ENCODE peak calls at places on chromosomes 16 and 17, in six cellular contexts. C is K562, N is GM12891, P is HepG2, B is GM12878, L is H1. I is an unnamed sample.

GRCh38 chr17:20986767-20987510 is 55.9 kb downstream of the USP22 start:
- DNase-seq in N (no peak), B (no peak), L (no peak), P (no peak), C (no peak), I (no peak)

GRCh38 chr17:77308768-77309726 is 168.3 kb downstream of the SEC14L1 start:
- DNase-seq in B (no peak), N (no peak), C (no peak), P (no peak), L (no peak), I (no peak)

GRCh38 chr17:35761601-35762000 is 914 bp downstream of the C17orf50 start:
- DNase-seq in P (peak), N (no peak), C (no peak), B (no peak), L (no peak), I (no peak)

GRCh38 chr17:75822800-75823166 is 21.4 kb downstream of the UNC13D start:
- DNase-seq in B (no peak), N (no peak), C (no peak), L (no peak), P (no peak), I (no peak)

GRCh38 chr16:60203525-60204124 is 1469.5 kb upstream of the GOT2 start:
- DNase-seq in L (no peak), P (no peak), N (no peak), C (no peak), B (no peak), I (no peak)

GRCh38 chr17:82301916-82302497 is 15.4 kb downstream of the CD7 start:
- DNase-seq in L (no peak), B (peak), N (peak), P (no peak), C (no peak), I (no peak)

GRCh38 chr16:28974437-28975157 is at the start of gene SPNS1:
- DNase-seq in P (peak), C (peak), L (peak), N (peak), B (peak), I (peak)

GRCh38 chr16:24995033-24995432 is 20.1 kb downstream of the ARHGAP17 start:
- DNase-seq in P (no peak), C (no peak), L (no peak), B (no peak), N (no peak), I (no peak)

GRCh38 chr17:53390575-53390974 is 432.2 kb upstream of the KIF2B start:
- DNase-seq in P (no peak), C (no peak), L (no peak), B (no peak), N (no peak), I (no peak)

GRCh38 chr17:44940321-44940720 is 7.3 kb downstream of the KIF18B start:
- DNase-seq in C (no peak), L (no peak), P (peak), B (no peak), N (no peak), I (no peak)

GRCh38 chr17:16339959-16340358 is 13.3 kb downstream of the CENPV start:
- DNase-seq in P (peak), N (no peak), L (no peak), B (no peak), C (no peak), I (no peak)

GRCh38 chr16:973366-973765 is 2.6 kb upstream of the LMF1 start:
- DNase-seq in L (no peak), C (no peak), B (no peak), N (no peak), P (no peak), I (no peak)

GRCh38 chr17:4721203-4722135 is 9.8 kb upstream of the MED11 start:
- DNase-seq in C (peak), N (no peak), P (peak), B (no peak), L (no peak), I (no peak)

GRCh38 chr17:80101946-80102706 is 745 bp downstream of the GAA start:
- DNase-seq in B (no peak), L (no peak), P (peak), C (peak), N (no peak), I (no peak)

GRCh38 chr16:58883131-58883530 is 149.0 kb upstream of the GOT2 start:
- DNase-seq in L (no peak), B (no peak), P (no peak), C (no peak), N (no peak), I (no peak)

GRCh38 chr17:78925662-78926555 is 722 bp upstream of the TIMP2 start:
- DNase-seq in L (no peak), N (no peak), P (peak), C (no peak), B (no peak), I (no peak)

GRCh38 chr17:79338589-79338988 is 264.0 kb downstream of the ENGASE start:
- DNase-seq in N (no peak), B (no peak), L (no peak), P (no peak), C (no peak), I (no peak)

GRCh38 chr16:4852221-4852872 is 5.1 kb downstream of the UBN1 start:
- DNase-seq in P (no peak), N (no peak), C (peak), L (no peak), B (no peak), I (no peak)

GRCh38 chr17:518047-518735 is 165.6 kb upstream of the RPH3AL start:
- DNase-seq in C (no peak), L (no peak), P (no peak), N (no peak), B (no peak), I (no peak)

GRCh38 chr17:49557204-49558024 is 18.3 kb upstream of the NXPH3 start:
- DNase-seq in P (peak), B (no peak), C (peak), L (no peak), N (no peak), I (no peak)

GRCh38 chr16:19837984-19838707 is 46.5 kb downstream of the GPRC5B start:
- DNase-seq in P (no peak), L (no peak), N (no peak), C (no peak), B (no peak), I (no peak)

GRCh38 chr17:79043931-79044320 is 20.0 kb downstream of the C1QTNF1 start:
- DNase-seq in C (no peak), P (no peak), B (no peak), L (no peak), N (no peak), I (no peak)

GRCh38 chr17:3977387-3977786 is 13.2 kb upstream of the ATP2A3 start:
- DNase-seq in P (no peak), N (no peak), L (no peak), C (no peak), B (no peak), I (no peak)

DNA sequence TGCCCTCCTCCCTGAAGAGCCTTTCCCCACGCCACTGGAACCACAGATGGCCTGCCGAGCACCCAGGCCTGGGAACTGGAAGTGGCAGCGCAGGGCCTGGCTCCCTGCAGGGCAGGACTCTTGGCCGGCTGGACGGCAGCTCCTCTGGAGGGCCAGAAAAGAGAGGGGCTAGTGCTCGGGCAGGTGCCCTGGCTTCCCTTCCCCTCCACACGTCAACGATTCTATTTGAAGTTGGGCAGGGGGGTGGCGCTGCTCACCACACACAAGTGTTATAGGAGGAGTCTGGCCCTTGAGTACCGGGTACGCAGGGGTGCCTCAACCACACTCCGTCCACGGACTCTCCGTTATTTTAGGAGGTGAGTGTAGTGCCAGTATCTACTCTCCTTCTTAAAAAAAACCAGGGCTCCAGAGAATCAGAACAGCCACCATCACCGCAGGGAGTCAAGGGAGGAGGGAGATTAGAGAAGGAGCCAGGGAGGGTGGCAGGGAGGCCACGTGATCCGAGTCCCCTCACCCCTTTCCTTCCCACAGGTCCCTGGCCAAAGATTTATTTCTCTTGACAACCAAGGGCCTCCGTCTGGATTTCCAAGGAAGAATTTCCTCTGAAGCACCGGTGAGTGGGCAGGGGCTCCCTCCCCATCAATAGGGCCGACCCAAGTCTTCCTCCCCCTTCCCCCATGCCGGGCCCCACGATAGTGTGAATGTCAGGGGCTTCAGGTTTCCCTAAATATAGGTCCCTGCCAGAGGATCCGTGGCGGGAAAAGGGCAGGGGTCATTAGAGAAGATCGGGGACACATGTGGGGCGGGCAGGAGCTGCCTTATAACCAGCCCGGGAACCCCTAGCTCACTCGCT is 1.4 kb upstream of the ALDOA start:
- DNase-seq in C (peak), L (no peak), P (peak), B (peak), N (peak), I (peak)
- TF ChIP-seq TAF1 in C (no peak), L (no peak), P (peak), B (peak), N (no peak), I (no peak)

GRCh38 chr16:27313422-27314160 is at the start of gene IL4R:
- DNase-seq in L (no peak), N (peak), P (peak), B (no peak), C (peak), I (peak)

GRCh38 chr16:27314986-27315332 is 1.2 kb downstream of the IL4R start:
- DNase-seq in N (no peak), P (no peak), C (no peak), L (no peak), B (no peak), I (no peak)

GRCh38 chr16:27315333-27316037 is 1.7 kb downstream of the IL4R start:
- DNase-seq in P (peak), C (no peak), B (no peak), L (no peak), N (no peak), I (no peak)

GRCh38 chr16:27312580-27313421 is 973 bp upstream of the IL4R start:
- DNase-seq in C (no peak), L (no peak), N (no peak), B (no peak), P (no peak), I (no peak)

GRCh38 chr16:27314161-27314723 is 468 bp downstream of the IL4R start:
- DNase-seq in P (peak), L (no peak), N (no peak), B (no peak), C (no peak), I (no peak)
- TF ChIP-seq POLR2A in P (no peak), L (no peak), N (peak), B (peak), C (no peak), I (peak)

DNA sequence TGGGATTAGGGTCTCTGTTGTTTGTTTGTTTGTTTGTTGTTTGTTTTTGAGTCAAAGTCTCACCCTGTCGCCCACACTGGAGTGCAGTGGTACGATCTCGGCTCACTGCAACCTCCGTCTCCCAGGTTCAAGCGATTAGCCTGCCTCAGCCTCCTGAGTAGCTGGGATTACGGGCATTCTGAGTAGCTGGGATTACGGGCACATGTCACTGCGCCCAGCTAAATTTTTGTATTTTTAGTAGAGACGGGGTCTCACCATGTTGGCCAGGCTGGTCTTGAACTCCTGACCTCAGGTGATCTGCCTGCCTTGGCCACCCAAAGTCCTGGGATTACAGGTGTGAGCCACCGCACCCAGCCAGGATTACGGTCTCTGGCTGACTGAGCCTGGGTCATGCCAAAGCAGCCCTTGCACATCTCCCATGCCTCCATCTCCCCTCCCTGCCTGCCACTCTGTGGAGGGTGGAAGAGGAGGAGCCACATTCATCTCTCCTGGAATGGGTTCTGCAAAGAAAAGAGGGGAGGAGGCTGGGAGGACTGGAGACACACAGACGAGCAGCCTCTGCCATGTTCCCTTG is 59.2 kb downstream of the BEAN1 start:
- DNase-seq in C (no peak), P (no peak), N (no peak), B (no peak), L (no peak), I (no peak)
- TF ChIP-seq TAF1 in C (no peak), P (no peak), N (no peak), B (no peak), L (no peak), I (no peak)

DNA sequence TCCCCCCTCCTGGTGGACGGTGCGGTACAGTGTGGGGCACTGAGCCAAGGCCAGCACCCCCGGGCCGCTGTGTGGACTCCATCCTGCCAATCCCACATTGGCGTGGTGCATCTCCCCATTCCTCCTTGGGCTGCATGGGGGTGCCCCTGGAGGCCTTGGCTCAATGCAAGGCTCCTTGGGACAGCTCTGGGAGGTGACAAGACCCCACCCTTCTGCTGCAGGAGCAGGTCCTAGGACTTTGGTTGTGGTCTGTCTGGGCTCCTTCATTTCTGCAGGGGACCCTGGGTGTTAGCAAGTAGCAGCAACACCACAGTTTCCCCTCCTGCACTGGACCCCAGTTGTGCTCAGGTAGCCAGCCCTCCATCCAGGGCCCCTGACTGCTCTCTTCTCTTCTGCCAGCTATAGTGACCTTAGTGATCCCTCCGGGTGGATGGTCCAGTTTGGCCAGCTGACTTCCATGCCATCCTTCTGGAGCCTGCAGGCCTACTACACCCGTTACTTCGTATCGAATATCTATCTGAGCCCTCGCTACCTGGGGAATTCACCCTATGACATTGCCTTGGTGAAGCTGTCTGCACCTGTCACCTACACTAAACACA is 1.3 kb downstream of the PRSS21 start:
- DNase-seq in B (no peak), L (no peak), N (no peak), C (no peak), P (no peak), I (no peak)
- TF ChIP-seq POLR2A in B (no peak), L (no peak), N (no peak), C (no peak), P (no peak), I (no peak)

DNA sequence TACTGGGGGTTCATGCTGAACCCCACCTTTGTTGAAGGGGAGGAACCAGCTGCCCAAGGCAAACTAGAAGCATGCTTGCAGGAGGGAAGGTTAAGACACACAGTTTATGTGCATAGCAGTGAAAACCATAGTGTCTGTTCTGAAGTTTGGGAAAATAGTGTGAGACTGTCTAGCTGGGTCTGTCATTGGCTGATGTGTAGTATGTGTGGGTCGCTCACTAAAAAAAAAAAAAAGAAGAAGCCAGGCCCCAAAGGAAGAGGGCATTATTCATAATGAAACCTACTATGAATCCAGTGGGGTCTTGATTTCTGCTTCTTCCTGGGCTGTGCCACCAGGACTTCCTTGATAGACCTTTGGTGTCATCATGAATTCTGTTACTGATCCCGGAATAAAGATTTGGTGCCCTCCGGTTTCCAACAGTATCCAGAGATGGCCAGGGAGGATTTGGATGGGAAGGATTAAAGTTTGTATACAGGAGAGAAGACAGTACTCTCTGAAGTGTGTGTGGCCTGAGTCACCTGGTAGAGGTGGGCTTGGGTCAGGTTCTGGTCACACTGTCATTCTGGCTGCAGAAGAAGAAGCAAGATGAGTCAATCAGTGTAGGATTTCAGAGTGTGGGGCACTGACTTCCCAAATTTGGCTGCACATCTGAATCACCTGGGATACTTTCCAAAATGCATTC is 220.3 kb downstream of the PRKCA start:
- DNase-seq in P (no peak), B (no peak), N (no peak), L (no peak), C (no peak), I (no peak)
- TF ChIP-seq TAF1 in P (no peak), B (no peak), N (no peak), L (no peak), C (no peak), I (no peak)

GRCh38 chr16:2008009-2008526 is 1.6 kb downstream of the ZNF598 start:
- DNase-seq in P (no peak), B (no peak), N (no peak), L (no peak), C (no peak), I (no peak)
- TF ChIP-seq POLR2A in P (no peak), B (peak), N (peak), L (no peak), C (no peak), I (no peak)

DNA sequence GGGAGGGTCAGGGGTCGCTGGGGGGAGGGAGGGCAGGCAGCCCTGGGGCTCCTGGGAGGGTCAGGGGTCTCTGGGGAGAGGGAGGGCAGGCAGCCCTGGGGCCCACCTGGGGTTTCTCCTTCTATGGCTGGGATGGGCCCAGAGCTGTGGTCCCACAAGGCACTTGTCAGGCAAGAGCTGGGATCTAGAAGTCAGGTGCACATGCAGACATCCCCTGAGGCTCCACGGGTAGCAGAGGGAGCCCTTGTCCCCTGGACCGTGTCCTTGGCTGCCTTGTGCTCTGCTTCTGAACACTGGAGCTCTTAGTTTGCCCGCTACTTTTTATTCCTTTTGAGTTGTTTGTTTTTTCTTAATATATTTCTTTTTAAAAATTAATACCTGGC is 1.8 kb downstream of the TUBB3 start:
- DNase-seq in L (no peak), C (no peak), P (no peak), B (no peak), N (no peak), I (no peak)
- TF ChIP-seq TAF1 in L (no peak), C (no peak), P (no peak), B (no peak), N (no peak), I (no peak)

I was measured in GM12892.